ENCODE peak calls at places on chromosomes 5 and 9, in eight cellular contexts. V is psoas muscle; Y is pancreas; U is AG04450; N is HFF-Myc; D is cardiac fibroblast; F is CD8-positive, alpha-beta T cell; J is OCI-LY7. I is an unnamed sample.

GRCh38 chr5:82924990-82925385 is 152.2 kb downstream of the TMEM167A start:
- DNase-seq in U (no peak), Y (no peak), V (no peak), D (peak; percentile 24), J (no peak), N (no peak), F (no peak), I (no peak)

GRCh38 chr5:168946363-168946762 is 354.6 kb downstream of the SLIT3 start:
- DNase-seq in V (no peak), N (no peak), J (no peak), F (no peak), U (no peak), Y (no peak), D (peak; percentile 28), I (peak; percentile 22)

GRCh38 chr5:59450245-59450644 is 443.3 kb downstream of the PDE4D start:
- DNase-seq in Y (no peak), V (no peak), D (peak; percentile 7), F (no peak), J (no peak), U (no peak), N (no peak), I (no peak)

GRCh38 chr5:135225856-135226560 is 173.0 kb downstream of the MACROH2A1 start:
- DNase-seq in F (no peak), J (no peak), N (no peak), D (no peak), Y (no peak), U (no peak), V (no peak), I (no peak)

GRCh38 chr5:856531-857425 is 6.0 kb upstream of the ZDHHC11 start:
- DNase-seq in U (no peak), Y (no peak), J (no peak), V (peak; percentile 6), N (no peak), D (no peak), F (no peak), I (no peak)

GRCh38 chr5:170148430-170149205 is 42.9 kb downstream of the FOXI1 start:
- DNase-seq in J (no peak), Y (no peak), U (no peak), F (no peak), V (no peak), N (no peak), D (no peak), I (peak; percentile 14)

GRCh38 chr9:74771672-74772071 is 116.0 kb downstream of the TRPM6 start:
- DNase-seq in F (no peak), J (no peak), Y (no peak), N (no peak), V (no peak), D (no peak), U (no peak), I (no peak)

GRCh38 chr5:142749321-142749720 is 20.9 kb upstream of the ARHGAP26 start:
- DNase-seq in Y (no peak), J (no peak), D (peak; percentile 85), V (no peak), F (no peak), U (peak; percentile 20), N (no peak), I (no peak)

GRCh38 chr5:80284720-80285119 is 28.9 kb upstream of the SERINC5 start:
- DNase-seq in V (no peak), U (no peak), N (no peak), Y (no peak), J (no peak), F (peak; percentile 48), D (no peak), I (no peak)

GRCh38 chr5:107564896-107565295 is 105.8 kb downstream of the EFNA5 start:
- DNase-seq in Y (no peak), D (peak; percentile 44), V (no peak), N (no peak), U (no peak), J (no peak), F (no peak), I (no peak)

GRCh38 chr9:94068257-94068656 is 16.0 kb upstream of the PTPDC1 start:
- DNase-seq in Y (no peak), D (no peak), F (no peak), N (no peak), V (no peak), U (no peak), J (no peak), I (no peak)

GRCh38 chr5:157326440-157327023 is 60.6 kb downstream of the CYFIP2 start:
- DNase-seq in V (no peak), D (no peak), N (no peak), J (no peak), F (no peak), Y (no peak), U (no peak), I (no peak)

GRCh38 chr9:137745541-137745991 is 126.8 kb downstream of the EHMT1 start:
- DNase-seq in N (no peak), D (peak; percentile 27), U (no peak), V (no peak), J (peak; percentile 85), Y (no peak), F (no peak), I (no peak)

GRCh38 chr5:76715484-76715733 is 517 bp upstream of the F2R start:
- DNase-seq in N (no peak), U (no peak), D (no peak), V (no peak), Y (no peak), J (no peak), F (no peak), I (no peak)

GRCh38 chr5:91150189-91150588 is 232.9 kb downstream of the ARRDC3 start:
- DNase-seq in F (no peak), D (no peak), V (no peak), Y (no peak), N (no peak), J (no peak), U (no peak), I (no peak)

GRCh38 chr9:107491081-107492053 is 1.8 kb upstream of the KLF4 start:
- DNase-seq in Y (peak; percentile 18), D (no peak), J (no peak), F (no peak), V (peak; percentile 44), N (no peak), U (no peak), I (no peak)

GRCh38 chr5:1762878-1763547 is 36.6 kb downstream of the MRPL36 start:
- DNase-seq in V (no peak), D (no peak), J (no peak), N (no peak), F (no peak), U (no peak), Y (no peak), I (no peak)

GRCh38 chr5:39199335-39199734 is 20.0 kb downstream of the FYB1 start:
- DNase-seq in F (no peak), J (no peak), U (no peak), D (peak; percentile 11), Y (no peak), N (no peak), V (no peak), I (no peak)

GRCh38 chr5:39202594-39203290 is 16.6 kb downstream of the FYB1 start:
- DNase-seq in Y (no peak), F (peak; percentile 49), V (no peak), N (no peak), D (no peak), J (no peak), U (no peak), I (no peak)

GRCh38 chr5:39201795-39202593 is 17.4 kb downstream of the FYB1 start:
- DNase-seq in J (no peak), F (no peak), N (no peak), D (no peak), Y (no peak), V (no peak), U (no peak), I (no peak)

GRCh38 chr5:39200081-39200480 is 19.3 kb downstream of the FYB1 start:
- DNase-seq in U (no peak), J (no peak), V (no peak), N (no peak), Y (no peak), D (no peak), F (no peak), I (no peak)

DNA sequence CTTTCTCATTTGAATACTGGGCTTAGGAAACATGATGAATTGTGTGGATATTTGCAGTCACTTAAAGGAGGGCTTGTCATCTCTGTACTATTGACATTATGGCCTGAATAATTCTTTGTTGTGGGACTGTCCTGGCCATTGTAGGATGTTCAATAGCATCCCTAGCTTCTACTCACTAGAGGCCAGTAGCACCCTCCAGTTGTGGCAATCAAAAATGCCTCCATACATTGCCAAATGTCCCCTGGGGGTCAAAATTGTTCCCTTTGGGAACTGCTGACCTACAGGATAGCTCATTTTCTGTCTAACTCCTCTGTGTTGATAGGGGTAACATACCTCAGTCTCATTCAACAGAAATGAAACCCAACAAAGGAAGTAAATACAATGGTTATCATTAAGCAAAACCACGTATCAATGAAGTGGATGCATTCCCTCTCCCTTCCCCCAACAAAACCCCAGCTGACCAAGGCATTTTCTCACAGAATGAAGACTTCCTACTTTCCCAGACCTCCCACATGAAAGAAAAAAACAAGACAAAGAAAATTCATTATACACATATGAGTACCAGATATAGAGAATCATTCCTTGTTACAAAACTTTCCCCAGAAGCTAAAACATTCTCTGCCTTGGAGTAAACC is 18.1 kb downstream of the FYB1 start:
- DNase-seq in U (no peak), N (no peak), F (no peak), J (no peak), Y (no peak), D (no peak), V (no peak), I (no peak)
- TF ChIP-seq CTCF in U (peak; percentile 6), N (no peak), F (peak; percentile 45), J (no peak), Y (no peak), D (peak; percentile 6), V (no peak), I (no peak)

GRCh38 chr5:176675676-176676360 is 28.5 kb downstream of the TSPAN17 start:
- DNase-seq in D (peak; percentile 47), Y (no peak), U (no peak), N (no peak), V (no peak), J (no peak), F (no peak), I (peak; percentile 39)
- TF ChIP-seq CTCF in D (peak; percentile 59), Y (no peak), U (peak; percentile 63), N (peak; percentile 61), V (peak; percentile 18), J (peak; percentile 52), F (no peak), I (peak; percentile 71)

GRCh38 chr5:147675168-147675567 is 107.4 kb downstream of the JAKMIP2 start:
- DNase-seq in V (no peak), N (no peak), F (no peak), U (no peak), Y (no peak), J (no peak), D (no peak), I (no peak)
- TF ChIP-seq CTCF in V (no peak), N (no peak), F (no peak), U (no peak), Y (no peak), J (no peak), D (no peak), I (no peak)

DNA sequence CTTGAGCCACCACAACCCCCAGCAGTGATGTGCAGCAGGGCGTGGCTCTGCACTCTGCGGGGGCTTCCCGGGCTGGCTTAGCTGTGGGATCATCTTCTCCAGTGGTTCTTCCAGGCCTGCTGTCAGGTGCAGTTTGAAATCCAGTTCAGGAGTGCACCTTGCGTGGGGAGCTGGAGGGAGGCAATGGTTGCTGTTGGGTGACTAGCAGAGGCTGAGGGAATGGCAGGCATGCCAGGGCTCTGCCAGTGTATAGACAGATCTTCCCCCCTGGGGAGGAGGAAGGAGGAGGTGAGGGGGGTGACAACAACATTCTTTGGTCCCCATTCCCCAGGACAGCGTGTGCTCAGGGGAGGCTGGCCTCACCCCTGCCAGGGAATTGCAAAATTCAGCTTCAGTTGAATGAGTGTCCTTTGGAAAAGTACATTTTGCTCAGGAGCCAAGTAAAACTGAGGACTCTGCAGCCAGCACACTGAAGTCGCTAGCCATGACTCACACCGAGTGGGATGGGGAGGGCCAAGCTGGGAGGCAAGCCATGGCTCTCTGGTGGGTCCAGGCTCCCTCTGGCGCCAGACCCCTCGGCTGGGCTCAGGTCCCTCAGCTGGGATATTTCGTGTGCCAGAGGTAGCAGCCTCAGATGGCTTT is 35.0 kb downstream of the ERGIC1 start:
- DNase-seq in D (peak; percentile 97), F (no peak), V (peak; percentile 90), Y (peak; percentile 77), U (no peak), N (no peak), J (no peak), I (no peak)
- TF ChIP-seq CTCF in D (peak; percentile 56), F (no peak), V (peak; percentile 8), Y (no peak), U (peak; percentile 44), N (peak; percentile 31), J (no peak), I (no peak)